ENCODE peak calls at places on chromosomes 3 and 15, in ten cellular contexts. U is GM18507; I is SK-N-DZ; C is caudate nucleus; D is psoas muscle; P is trophoblast cell; T is RPMI8226; R is NCI-H2081; E is activated CD8-positive, alpha-beta memory T cell treated with anti-CD3 and anti-CD28 coated beads for 24 hours; F is stimulated activated CD4-positive, alpha-beta T cell treated with anti-CD3 and anti-CD28 coated beads, Interleukin-4, amount 100 ng/mL, for 24 hours. S is an unnamed sample.
A peak's percentile ranks its signal among the peaks of the same experiment; 100 is the strongest.

GRCh38 chr15:58314593-58315216 is 117.1 kb upstream of the LIPC start:
- DNase-seq in R (no peak), I (no peak), D (no peak), P (no peak), C (no peak), F (no peak), E (no peak), U (no peak), T (no peak), S (no peak)

GRCh38 chr3:131540143-131540542 is 37.4 kb upstream of the MRPL3 start:
- DNase-seq in E (no peak), T (no peak), D (no peak), F (no peak), C (no peak), P (no peak), I (no peak), R (no peak), U (no peak), S (no peak)

GRCh38 chr15:100559330-100559729 is 30.6 kb upstream of the CERS3 start:
- DNase-seq in T (no peak), I (no peak), R (no peak), E (no peak), P (peak; percentile 7), D (peak; percentile 48), F (no peak), U (no peak), C (no peak), S (no peak)

GRCh38 chr3:168071535-168071934 is 24.2 kb downstream of the GOLIM4 start:
- DNase-seq in U (no peak), E (no peak), T (no peak), P (peak; percentile 90), F (no peak), D (no peak), R (no peak), I (no peak), C (no peak), S (no peak)

GRCh38 chr3:49805884-49806701 is 3.0 kb downstream of the INKA1 start:
- DNase-seq in T (no peak), I (no peak), U (no peak), E (no peak), R (no peak), P (no peak), D (no peak), F (no peak), C (no peak), S (no peak)

GRCh38 chr3:15324335-15324734 is 8.1 kb downstream of the SH3BP5 start:
- DNase-seq in R (no peak), P (peak; percentile 45), U (no peak), F (no peak), D (peak; percentile 41), E (no peak), T (peak; percentile 77), I (no peak), C (no peak), S (no peak)

GRCh38 chr15:50707878-50708427 is 21.4 kb upstream of the TRPM7 start:
- DNase-seq in R (no peak), T (no peak), U (no peak), I (no peak), E (no peak), F (no peak), P (no peak), C (no peak), D (no peak), S (no peak)

GRCh38 chr3:8444883-8445282 is 56.7 kb upstream of the LMCD1 start:
- DNase-seq in T (no peak), U (no peak), R (no peak), P (no peak), C (no peak), E (no peak), I (no peak), D (no peak), F (no peak), S (no peak)

GRCh38 chr15:58438956-58439355 is 7.2 kb downstream of the LIPC start:
- DNase-seq in T (peak; percentile 67), R (peak; percentile 64), P (peak; percentile 69), C (no peak), I (peak; percentile 50), E (no peak), D (no peak), F (peak; percentile 27), U (no peak), S (no peak)

GRCh38 chr15:77025941-77026411 is 31.1 kb downstream of the PSTPIP1 start:
- DNase-seq in I (no peak), C (no peak), F (no peak), D (no peak), U (no peak), T (no peak), R (no peak), E (peak; percentile 50), P (no peak), S (no peak)

GRCh38 chr3:15606434-15606891 is 4.9 kb downstream of the BTD start:
- DNase-seq in C (no peak), P (no peak), D (no peak), I (no peak), T (no peak), E (no peak), R (no peak), F (no peak), U (no peak), S (no peak)

S was measured in GM12864.